ENCODE peak calls at places on chromosomes 1 and 21, in four cellular contexts. R is naive thymus-derived CD8-positive, alpha-beta T cell; X is progenitor cell of endocrine pancreas; A is CD4-positive, alpha-beta T cell. B is an unnamed sample.

GRCh38 chr1:54937469-54937868 is 43.0 kb upstream of the TMEM61 start:
- DNase-seq in R (no peak), A (no peak), X (no peak), B (no peak)

GRCh38 chr1:223183268-223183862 is 40.3 kb upstream of the TLR5 start:
- DNase-seq in A (no peak), X (no peak), R (no peak), B (no peak)

GRCh38 chr1:241212624-241213023 is 144.4 kb downstream of the RGS7 start:
- DNase-seq in A (no peak), R (no peak), X (no peak), B (no peak)

GRCh38 chr1:25360596-25361581 is 22.8 kb downstream of the TMEM50A start:
- DNase-seq in R (no peak), X (no peak), A (no peak), B (no peak)

GRCh38 chr1:244239261-244239770 is 188.2 kb downstream of the ZBTB18 start:
- DNase-seq in R (no peak), A (no peak), X (no peak), B (peak; percentile 4)

GRCh38 chr1:59682405-59683080 is 132.2 kb upstream of the HOOK1 start:
- DNase-seq in A (no peak), R (no peak), X (no peak), B (no peak)

GRCh38 chr1:33548319-33548718 is 75.9 kb downstream of the ZSCAN20 start:
- DNase-seq in A (no peak), R (no peak), X (no peak), B (no peak)

GRCh38 chr1:145782166-145783099 is 41.5 kb downstream of the RNF115 start:
- DNase-seq in R (no peak), A (no peak), X (no peak), B (no peak)

GRCh38 chr1:212257157-212257556 is 28.1 kb upstream of the PPP2R5A start:
- DNase-seq in R (no peak), X (no peak), A (no peak), B (no peak)

GRCh38 chr1:200525167-200526123 is 95.1 kb downstream of the KIF14 start:
- DNase-seq in X (no peak), A (no peak), R (no peak), B (no peak)

GRCh38 chr21:36773111-36773510 is 74.2 kb downstream of the SIM2 start:
- DNase-seq in R (no peak), X (no peak), A (no peak), B (no peak)

GRCh38 chr1:24970399-24970753 is 40.3 kb upstream of the RUNX3 start:
- DNase-seq in A (no peak), X (no peak), R (no peak), B (no peak)

GRCh38 chr1:31875636-31876236 is 59.9 kb upstream of the SPOCD1 start:
- DNase-seq in A (no peak), X (no peak), R (no peak), B (no peak)

GRCh38 chr1:43732132-43732531 is 24.8 kb downstream of the ST3GAL3 start:
- DNase-seq in A (no peak), X (no peak), R (no peak), B (no peak)

GRCh38 chr1:28853033-28853742 is 41.2 kb downstream of the OPRD1 start:
- DNase-seq in X (no peak), R (no peak), A (no peak), B (no peak)

GRCh38 chr1:175572932-175573871 is 170.2 kb downstream of the TNR start:
- DNase-seq in X (no peak), R (no peak), A (no peak), B (no peak)

GRCh38 chr1:33191731-33192275 is 10.0 kb upstream of the TRIM62 start:
- DNase-seq in A (no peak), R (no peak), X (no peak), B (no peak)

GRCh38 chr1:244436336-244437102 is 15.2 kb downstream of the ADSS2 start:
- DNase-seq in A (no peak), X (no peak), R (no peak), B (no peak)

GRCh38 chr1:230262867-230263572 is 163.1 kb downstream of the PGBD5 start:
- DNase-seq in X (no peak), R (no peak), A (no peak), B (no peak)

GRCh38 chr1:247370786-247371732 is 39.4 kb upstream of the ZNF496 start:
- DNase-seq in A (no peak), X (no peak), R (no peak), B (no peak)

GRCh38 chr1:19436716-19437476 is 48.4 kb downstream of the CAPZB start:
- DNase-seq in X (no peak), R (no peak), A (no peak), B (no peak)